ENCODE peak calls at places on chromosomes 13 and 19, in four cellular contexts. S, B, K and N are unnamed samples.

GRCh38 chr19:4371898-4372629 is 28.3 kb downstream of the SH3GL1 start:
- DNase-seq in S (no peak), B (no peak), K (peak; percentile 48), N (no peak)

GRCh38 chr19:46678110-46678732 is 17.2 kb upstream of the DACT3 start:
- DNase-seq in S (no peak), B (no peak), K (peak; percentile 98), N (peak; percentile 64)

GRCh38 chr19:54366811-54367210 is 2.1 kb upstream of the LAIR1 start:
- DNase-seq in S (no peak), B (no peak), K (no peak), N (no peak)

GRCh38 chr13:80237646-80238045 is 103.3 kb downstream of the SPRY2 start:
- DNase-seq in S (no peak), B (peak; percentile 62), K (no peak), N (no peak)

GRCh38 chr19:1377176-1377964 is 6.3 kb upstream of the NDUFS7 start:
- DNase-seq in S (no peak), B (no peak), K (no peak), N (no peak)

GRCh38 chr13:55649485-55649884 is 1491.2 kb upstream of the PRR20A start:
- DNase-seq in S (no peak), B (no peak), K (no peak), N (no peak)

GRCh38 chr13:49679244-49679643 is 12.0 kb downstream of the EBPL start:
- DNase-seq in S (no peak), B (peak; percentile 35), K (no peak), N (no peak)

GRCh38 chr13:91776650-91777193 is 378.3 kb downstream of the GPC5 start:
- DNase-seq in S (no peak), B (no peak), K (no peak), N (no peak)

GRCh38 chr19:2461751-2462634 is 5.2 kb upstream of the LMNB2 start:
- DNase-seq in S (no peak), B (peak; percentile 56), K (peak; percentile 41), N (no peak)

DNA sequence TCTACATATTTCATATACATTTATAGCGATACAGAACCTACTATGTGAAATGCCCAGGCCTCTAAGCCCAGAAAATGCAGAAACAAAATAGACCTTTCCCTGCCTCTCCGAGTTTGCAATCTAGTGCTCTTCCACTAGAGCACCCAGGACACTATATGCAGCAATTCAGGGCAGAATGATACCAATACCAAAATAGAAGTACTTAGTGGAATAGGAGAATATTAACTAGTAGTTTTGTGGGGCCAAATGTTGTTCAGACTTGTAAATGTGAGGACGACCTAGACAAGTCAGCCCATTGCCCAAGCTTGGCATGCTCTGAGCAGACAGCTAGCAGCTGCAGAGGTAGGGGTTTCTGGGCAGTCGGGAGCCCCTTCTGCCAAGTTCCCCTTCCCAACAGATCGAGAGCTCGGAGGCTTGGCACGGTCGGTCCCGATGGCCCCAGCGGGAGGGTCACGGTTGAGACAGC is 35.8 kb upstream of the FLT1 start:
- DNase-seq in S (no peak), B (no peak), K (no peak), N (no peak)
- TF ChIP-seq CTCF in S (no peak), B (peak; percentile 14), K (no peak), N (no peak)

DNA sequence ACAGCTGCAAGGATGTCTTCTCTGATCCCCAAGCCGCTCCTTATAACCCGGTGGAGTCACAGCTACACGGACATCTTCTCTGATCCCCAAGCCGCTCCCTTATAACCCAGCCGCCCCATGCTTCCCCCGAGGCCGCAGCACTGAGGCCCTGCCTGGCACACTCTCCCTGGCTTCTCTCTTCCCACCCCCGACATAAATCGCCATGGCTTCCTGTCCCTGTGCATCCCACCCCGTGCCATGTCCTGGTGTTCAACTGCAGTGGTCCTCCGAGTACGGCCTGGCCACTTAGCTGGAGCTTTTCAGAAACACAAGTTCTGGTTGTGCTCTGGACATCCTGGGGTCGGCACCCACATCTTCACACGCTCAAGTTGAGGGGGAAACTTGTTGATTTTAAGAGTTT is 60.4 kb downstream of the RASA3 start:
- DNase-seq in S (no peak), B (no peak), K (no peak), N (no peak)
- TF ChIP-seq ELK1 in S (no peak), B (no peak), K (no peak), N (no peak)

DNA sequence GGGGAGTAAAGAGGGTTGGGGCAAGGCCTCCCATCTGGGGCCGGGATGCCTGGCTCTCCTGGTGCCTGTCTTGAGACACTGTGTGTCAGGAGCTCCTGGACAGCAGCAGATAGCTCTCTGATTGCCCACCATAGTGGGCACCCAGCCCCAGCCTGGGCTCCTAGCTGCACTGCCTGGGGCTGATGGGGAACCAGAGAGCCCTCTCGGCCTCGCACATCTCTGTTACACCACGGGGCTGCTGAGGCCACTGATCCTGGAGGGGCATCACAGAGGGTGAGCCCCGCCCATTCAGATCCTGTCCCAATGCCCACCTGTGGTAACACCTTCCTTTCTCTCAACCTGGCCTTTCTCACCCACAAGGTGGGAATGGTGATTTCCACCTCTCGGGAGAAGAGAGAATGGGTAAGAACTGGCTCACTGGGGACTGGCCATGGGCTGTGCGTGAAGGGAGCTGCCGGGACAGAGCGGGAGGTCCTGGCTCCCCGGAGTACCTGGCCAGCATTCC is 135.9 kb downstream of the URI1 start:
- DNase-seq in S (no peak), B (no peak), K (no peak), N (no peak)
- TF ChIP-seq CTCF in S (no peak), B (no peak), K (no peak), N (no peak)

GRCh38 chr19:43524922-43525835 is 1.8 kb downstream of the ETHE1 start:
- DNase-seq in S (peak; percentile 44), B (peak; percentile 32), K (no peak), N (peak; percentile 71)

GRCh38 chr19:43527860-43528622 is 1.0 kb upstream of the ETHE1 start:
- DNase-seq in S (no peak), B (no peak), K (no peak), N (no peak)

GRCh38 chr19:43522929-43523328 is 4.1 kb downstream of the ETHE1 start:
- DNase-seq in S (no peak), B (no peak), K (no peak), N (no peak)

GRCh38 chr19:43526884-43527859 is at the start of gene ETHE1:
- DNase-seq in S (no peak), B (peak; percentile 31), K (peak; percentile 92), N (peak; percentile 62)

DNA sequence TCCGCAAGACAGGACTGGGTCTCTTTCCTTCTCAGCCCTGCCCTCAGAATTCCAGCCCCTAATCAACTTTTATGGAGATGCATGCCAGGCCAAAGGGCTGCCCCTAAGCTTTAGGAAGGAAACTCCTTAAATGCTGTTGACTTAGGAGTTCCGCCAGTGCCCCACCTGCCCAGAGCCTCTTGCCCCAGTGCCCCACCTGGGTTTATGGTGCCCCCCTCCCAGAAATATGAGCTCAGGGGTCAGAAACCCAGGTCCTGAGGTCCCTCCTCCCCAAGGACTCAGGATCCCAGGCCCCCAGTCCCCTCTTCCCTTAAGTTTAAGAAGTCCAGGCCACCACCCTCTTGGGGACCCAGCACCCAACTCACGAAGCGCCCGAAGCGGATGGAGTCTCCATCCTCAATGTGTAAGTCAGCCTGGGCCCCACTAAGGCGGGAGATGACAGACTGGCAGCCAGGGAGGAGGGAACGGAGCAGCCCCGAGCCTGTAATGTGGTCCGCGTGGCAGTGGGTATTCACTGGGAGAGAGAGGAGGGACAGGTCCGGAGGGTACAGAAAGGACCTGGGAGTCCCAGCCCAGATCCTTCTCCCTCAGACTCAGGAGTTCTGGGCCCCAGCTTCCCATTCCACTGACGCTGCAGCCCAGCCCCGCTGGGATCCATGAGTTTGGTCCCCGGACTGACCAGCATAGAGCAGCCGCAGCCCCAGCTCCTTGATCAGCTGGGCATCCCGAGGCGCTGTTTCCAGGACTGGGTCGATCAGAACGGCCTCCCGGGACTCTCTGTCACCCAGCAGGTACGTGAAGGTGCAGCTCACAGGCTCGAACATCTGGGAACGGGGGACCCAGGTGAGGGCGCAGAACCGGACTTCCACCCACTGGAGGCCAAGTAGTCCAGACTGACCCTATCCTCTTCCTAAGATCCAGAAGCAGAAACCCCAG is 897 bp downstream of the ETHE1 start:
- DNase-seq in S (no peak), B (peak; percentile 9), K (peak; percentile 20), N (no peak)
- TF ChIP-seq ELK1 in S (no peak), B (no peak), K (no peak), N (no peak)

GRCh38 chr13:45823583-45823982 is 28.0 kb downstream of the SIAH3 start:
- DNase-seq in S (no peak), B (no peak), K (no peak), N (no peak)

GRCh38 chr13:45812599-45813372 is 38.8 kb downstream of the SIAH3 start:
- DNase-seq in S (no peak), B (no peak), K (no peak), N (no peak)

GRCh38 chr13:45821861-45822260 is 29.7 kb downstream of the SIAH3 start:
- DNase-seq in S (no peak), B (no peak), K (no peak), N (no peak)

GRCh38 chr13:45820106-45820838 is 31.3 kb downstream of the SIAH3 start:
- DNase-seq in S (no peak), B (no peak), K (no peak), N (no peak)

DNA sequence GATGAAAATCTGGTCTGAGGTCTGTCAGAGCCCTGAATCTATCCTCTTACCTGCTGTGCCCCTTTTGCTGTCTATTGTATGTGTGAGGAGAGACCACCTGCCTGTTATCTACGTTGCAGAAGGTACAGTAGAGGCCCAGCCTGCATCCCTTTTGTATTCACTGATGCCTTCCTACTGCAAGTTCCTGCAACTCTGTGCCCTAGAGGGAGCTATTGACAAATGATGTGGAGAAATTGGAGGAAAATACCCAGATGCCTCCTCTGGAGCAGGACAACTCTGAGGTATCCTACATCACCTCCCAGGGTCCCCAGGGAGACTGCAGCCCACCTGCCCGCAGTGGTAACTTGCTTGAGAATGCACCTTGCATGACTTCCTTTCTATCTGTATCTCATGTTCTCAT is 33.7 kb downstream of the SIAH3 start:
- DNase-seq in S (no peak), B (no peak), K (no peak), N (no peak)
- TF ChIP-seq CTCF in S (peak; percentile 6), B (no peak), K (no peak), N (no peak)